ENCODE peak calls at places on chromosome X, in six cellular contexts. P is trophoblast cell, R is IMR-90, J is neuronal stem cell, X is mesenchymal stem cell, T is H1. V is an unnamed sample.

GRCh38 chrX:52424658-52425057 is 55.8 kb downstream of the XAGE2 start:
- DNase-seq in P (peak), R (peak), J (no peak), X (no peak), T (no peak), V (no peak)

GRCh38 chrX:116246261-116246660 is 75.7 kb downstream of the AGTR2 start:
- DNase-seq in P (no peak), R (no peak), J (no peak), X (peak), T (no peak), V (no peak)

GRCh38 chrX:133699023-133699728 is 283.9 kb upstream of the GPC4 start:
- DNase-seq in P (no peak), R (no peak), J (no peak), X (no peak), T (no peak), V (no peak)

GRCh38 chrX:20427173-20427770 is 160.6 kb upstream of the RPS6KA3 start:
- DNase-seq in P (no peak), R (no peak), J (no peak), X (no peak), T (no peak), V (no peak)

GRCh38 chrX:85993539-85994197 is 53.7 kb downstream of the CHM start:
- DNase-seq in P (no peak), R (peak), J (no peak), X (peak), T (no peak), V (no peak)

GRCh38 chrX:11478971-11479370 is 185.8 kb downstream of the AMELX start:
- DNase-seq in P (no peak), R (peak), J (no peak), X (peak), T (no peak), V (no peak)

GRCh38 chrX:144259054-144259453 is 375.2 kb downstream of the UBE2NL start:
- DNase-seq in P (no peak), R (no peak), J (no peak), X (no peak), T (no peak), V (no peak)

GRCh38 chrX:48890296-48890925 is 7.2 kb downstream of the TIMM17B start:
- DNase-seq in P (peak), R (no peak), J (no peak), X (no peak), T (no peak), V (no peak)

GRCh38 chrX:50680990-50681389 is 133.0 kb downstream of the SHROOM4 start:
- DNase-seq in P (peak), R (no peak), J (no peak), X (no peak), T (peak), V (no peak)

GRCh38 chrX:69614896-69615295 is 1.0 kb upstream of the EDA start:
- DNase-seq in P (no peak), R (no peak), J (no peak), X (no peak), T (no peak), V (no peak)

GRCh38 chrX:105191878-105192277 is 28.6 kb downstream of the TEX13A start:
- DNase-seq in P (peak), R (no peak), J (no peak), X (peak), T (peak), V (peak)

GRCh38 chrX:107119281-107119680 is 659 bp upstream of the RBM41 start:
- DNase-seq in P (no peak), R (no peak), J (no peak), X (no peak), T (no peak), V (no peak)

GRCh38 chrX:112094729-112095128 is 12.2 kb upstream of the TRPC5 start:
- DNase-seq in P (no peak), R (no peak), J (no peak), X (no peak), T (no peak), V (no peak)

GRCh38 chrX:131677655-131678628 is 134.1 kb downstream of the OR13H1 start:
- DNase-seq in P (peak), R (peak), J (peak), X (peak), T (peak), V (peak)

GRCh38 chrX:123425471-123425870 is 241.4 kb downstream of the GRIA3 start:
- DNase-seq in P (peak), R (no peak), J (no peak), X (no peak), T (no peak), V (no peak)

GRCh38 chrX:118627084-118627758 is 100.2 kb upstream of the IL13RA1 start:
- DNase-seq in P (peak), R (no peak), J (no peak), X (peak), T (no peak), V (no peak)

GRCh38 chrX:118839334-118839958 is 15.8 kb downstream of the ZCCHC12 start:
- DNase-seq in P (peak), R (peak), J (peak), X (peak), T (peak), V (peak)

GRCh38 chrX:129039176-129039575 is 484.1 kb downstream of the SMARCA1 start:
- DNase-seq in P (peak), R (no peak), J (no peak), X (no peak), T (no peak), V (no peak)

GRCh38 chrX:153495362-153495751 is 577 bp downstream of the BGN start:
- DNase-seq in P (no peak), R (peak), J (no peak), X (no peak), T (no peak), V (no peak)

GRCh38 chrX:55340896-55341433 is 76.2 kb upstream of the PAGE3 start:
- DNase-seq in P (no peak), R (no peak), J (no peak), X (no peak), T (no peak), V (no peak)

GRCh38 chrX:77087529-77088169 is 359.5 kb upstream of the FGF16 start:
- DNase-seq in P (peak), R (peak), J (no peak), X (no peak), T (no peak), V (no peak)

GRCh38 chrX:40106677-40107290 is 9.0 kb upstream of the BCOR start:
- DNase-seq in P (no peak), R (no peak), J (no peak), X (peak), T (no peak), V (peak)

GRCh38 chrX:40104649-40105015 is 6.9 kb upstream of the BCOR start:
- DNase-seq in P (peak), R (peak), J (no peak), X (peak), T (no peak), V (no peak)

GRCh38 chrX:40103565-40104323 is 6.0 kb upstream of the BCOR start:
- DNase-seq in P (no peak), R (no peak), J (no peak), X (peak), T (no peak), V (no peak)

GRCh38 chrX:40105791-40106676 is 8.3 kb upstream of the BCOR start:
- DNase-seq in P (peak), R (no peak), J (no peak), X (peak), T (peak), V (peak)

DNA sequence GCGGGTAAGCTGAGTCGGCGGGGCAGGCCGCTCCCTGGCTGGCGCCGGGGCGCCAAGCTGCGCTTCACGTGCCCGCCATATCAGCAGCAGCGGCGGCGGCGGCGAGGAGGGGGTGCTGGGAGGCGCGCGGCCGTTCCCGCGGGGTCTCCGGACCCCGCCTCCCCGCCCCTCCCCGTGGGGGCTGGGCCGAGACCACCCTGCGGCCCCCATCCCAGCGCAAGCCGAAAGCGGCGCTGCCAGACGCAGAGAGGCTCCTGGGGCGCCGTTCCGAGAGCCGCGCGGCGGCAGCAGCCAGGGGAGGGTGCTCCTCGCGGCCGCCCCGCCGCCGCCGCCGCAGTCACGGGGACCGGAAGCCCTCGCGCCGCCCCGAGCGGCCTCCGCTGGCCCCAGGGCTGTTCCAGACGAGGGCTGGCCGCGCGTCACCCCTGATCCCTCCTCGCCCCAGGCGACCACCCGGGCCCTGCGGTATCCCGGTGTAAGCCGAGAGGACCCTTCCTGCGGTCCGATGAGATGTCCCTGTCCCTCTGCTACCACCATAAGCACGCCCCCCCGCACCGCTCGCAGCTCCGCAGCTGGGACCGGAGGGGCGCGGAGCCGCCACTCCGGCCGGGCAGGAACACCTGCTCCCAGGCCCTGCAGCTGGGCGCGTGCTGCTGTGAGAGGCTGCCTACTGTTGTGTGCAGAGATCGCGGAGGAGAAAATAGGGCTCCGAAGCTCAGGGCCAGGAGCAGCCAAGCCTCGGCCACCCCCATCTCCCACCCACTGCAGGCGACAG is 7.4 kb upstream of the BCOR start:
- DNase-seq in P (peak), R (no peak), J (no peak), X (peak), T (peak), V (peak)
- H3K4ac ChIP-seq in P (no peak), R (no peak), J (no peak), X (peak), T (no peak), V (no peak)

GRCh38 chrX:147910607-147911006 is 1.1 kb upstream of the FMR1 start:
- DNase-seq in P (no peak), R (no peak), J (no peak), X (no peak), T (no peak), V (no peak)
- H4K91ac ChIP-seq in P (no peak), R (no peak), J (no peak), X (no peak), T (no peak), V (peak)

DNA sequence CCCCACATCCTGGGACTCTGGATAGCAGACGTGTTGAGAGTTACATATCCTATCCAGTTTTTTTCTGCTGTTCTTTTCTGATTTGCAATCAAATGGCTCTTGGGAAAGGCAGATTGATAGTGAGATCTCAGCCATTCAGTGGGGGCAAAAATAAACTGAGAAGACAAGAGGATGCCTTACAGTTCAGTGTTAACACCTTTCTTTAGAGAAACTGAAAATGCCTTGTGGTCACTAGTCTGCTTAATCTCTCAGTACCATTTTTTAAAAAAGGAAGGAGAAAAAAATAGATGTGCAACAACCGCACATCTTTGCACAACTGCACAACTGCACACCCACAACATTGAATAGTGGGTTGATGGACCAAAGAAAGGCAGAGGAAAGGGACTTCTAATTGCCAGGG is 109.3 kb downstream of the ARHGEF9 start:
- DNase-seq in P (no peak), R (no peak), J (no peak), X (no peak), T (no peak), V (no peak)
- H3K4ac ChIP-seq in P (no peak), R (no peak), J (no peak), X (no peak), T (no peak), V (no peak)

DNA sequence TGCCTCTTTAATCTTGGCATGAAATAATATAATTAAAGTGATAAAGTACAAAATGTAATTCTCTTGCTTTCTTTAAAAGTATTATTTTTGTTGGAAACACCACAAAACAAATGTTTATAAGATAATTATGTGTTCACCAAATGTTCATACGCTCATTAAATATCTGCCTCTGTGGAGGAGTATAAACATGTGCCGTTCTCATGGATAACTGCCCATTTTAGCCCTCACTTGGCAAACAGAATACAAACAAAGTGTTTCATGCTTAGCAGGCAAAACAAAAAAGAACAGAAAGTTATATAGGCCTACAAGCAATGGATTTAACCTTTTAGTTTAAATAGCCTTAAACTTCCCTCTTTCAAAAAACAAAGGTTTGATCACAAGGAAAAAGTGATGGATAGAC is 800.4 kb upstream of the DIAPH2 start:
- DNase-seq in P (no peak), R (no peak), J (no peak), X (no peak), T (no peak), V (no peak)
- H4K91ac ChIP-seq in P (no peak), R (no peak), J (no peak), X (no peak), T (no peak), V (no peak)

GRCh38 chrX:40097101-40097491 is 662 bp downstream of the BCOR start:
- DNase-seq in P (no peak), R (no peak), J (no peak), X (peak), T (no peak), V (no peak)

GRCh38 chrX:40094041-40094899 is 3.5 kb downstream of the BCOR start:
- DNase-seq in P (peak), R (peak), J (no peak), X (peak), T (peak), V (peak)

GRCh38 chrX:40094900-40095587 is 2.7 kb downstream of the BCOR start:
- DNase-seq in P (peak), R (no peak), J (no peak), X (peak), T (no peak), V (peak)

GRCh38 chrX:40096395-40097091 is 1.2 kb downstream of the BCOR start:
- DNase-seq in P (peak), R (peak), J (no peak), X (peak), T (no peak), V (peak)

DNA sequence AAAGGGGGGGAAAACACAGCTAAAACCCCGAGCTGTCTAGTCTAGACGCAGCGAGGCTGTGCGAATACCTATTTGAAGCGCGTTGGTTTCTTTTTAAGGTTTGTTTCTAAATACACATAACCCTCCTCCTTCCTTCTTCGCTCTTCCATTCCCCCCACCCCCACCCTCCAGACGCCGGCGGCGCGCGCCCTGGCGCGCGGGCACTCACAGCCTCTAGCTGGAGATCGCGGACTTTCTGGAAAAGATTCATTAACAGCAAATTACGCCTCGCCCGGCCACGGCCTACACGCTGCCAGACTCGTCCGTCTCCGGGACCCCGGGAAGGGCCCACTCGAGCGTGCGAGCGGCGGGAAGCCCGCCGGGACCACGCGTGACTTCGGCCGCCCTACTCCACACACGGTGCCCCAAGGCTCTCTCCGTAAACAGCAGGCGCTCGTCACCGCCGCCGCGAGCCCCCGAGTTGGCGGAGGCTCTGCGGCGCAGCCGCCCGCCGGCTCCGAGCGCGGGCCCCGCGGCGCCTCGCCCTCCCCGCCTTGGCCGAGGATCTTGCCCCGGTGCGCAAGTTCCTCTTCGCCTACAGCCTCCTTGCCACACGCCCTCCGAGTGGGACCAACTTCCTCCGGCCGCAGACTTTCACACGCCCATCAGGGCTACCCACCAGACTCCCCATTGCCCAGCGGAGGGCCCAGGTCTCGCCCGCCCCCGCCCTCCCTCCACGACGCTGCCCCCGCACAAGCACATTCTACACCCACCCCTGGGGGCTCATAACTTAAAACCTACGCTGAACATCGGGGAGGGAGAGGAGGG is 2.0 kb downstream of the BCOR start:
- DNase-seq in P (peak), R (no peak), J (no peak), X (peak), T (no peak), V (peak)
- H3K4ac ChIP-seq in P (peak), R (peak), J (no peak), X (no peak), T (no peak), V (no peak)

DNA sequence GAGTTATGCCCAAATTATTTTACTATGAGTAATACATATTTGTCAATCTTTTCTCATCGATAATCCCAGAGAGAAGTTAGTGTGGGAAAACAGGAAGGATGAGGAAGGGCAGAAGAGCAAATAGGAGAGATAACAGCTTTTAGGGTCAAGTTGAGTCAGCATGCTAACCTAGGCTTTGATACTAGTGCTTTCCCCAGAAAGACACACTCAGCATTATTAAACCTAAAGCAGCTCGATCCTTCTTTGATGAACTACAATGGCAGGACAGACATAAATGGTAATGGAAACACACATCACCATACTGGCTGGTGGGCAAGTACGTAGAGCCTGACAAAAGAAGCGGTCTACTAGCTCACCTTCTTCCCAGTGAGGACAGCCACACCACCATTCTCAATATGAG is 20.5 kb downstream of the AIFM1 start:
- DNase-seq in P (no peak), R (no peak), J (no peak), X (no peak), T (no peak), V (no peak)
- H4K91ac ChIP-seq in P (no peak), R (no peak), J (no peak), X (no peak), T (no peak), V (no peak)

GRCh38 chrX:145818522-145819075 is 970 bp downstream of the SLITRK2 start:
- DNase-seq in P (no peak), R (no peak), J (no peak), X (no peak), T (no peak), V (no peak)

GRCh38 chrX:145821291-145821897 is 3.8 kb downstream of the SLITRK2 start:
- DNase-seq in P (no peak), R (no peak), J (no peak), X (no peak), T (peak), V (peak)

GRCh38 chrX:145823132-145823531 is 5.5 kb downstream of the SLITRK2 start:
- DNase-seq in P (no peak), R (no peak), J (no peak), X (no peak), T (no peak), V (no peak)

GRCh38 chrX:145821898-145822567 is 4.4 kb downstream of the SLITRK2 start:
- DNase-seq in P (no peak), R (no peak), J (no peak), X (no peak), T (no peak), V (no peak)

GRCh38 chrX:145820825-145821224 is 3.2 kb downstream of the SLITRK2 start:
- DNase-seq in P (no peak), R (no peak), J (no peak), X (no peak), T (no peak), V (no peak)
- H3K4ac ChIP-seq in P (no peak), R (no peak), J (no peak), X (no peak), T (no peak), V (no peak)

V was measured in H9.